ENCODE peak calls at places on chromosome 10, in six cellular contexts. A is colonic mucosa, M is thoracic aorta, X is hepatocyte, O is suprapubic skin, L is tibial nerve. S is an unnamed sample. For H3K4me1 and H3K27me3, the result is how much of the 10 kb centered on the place peaks cover.

GRCh38 chr10:77532068-77532467 is 105.5 kb downstream of the KCNMA1 start:
- DNase-seq in A (no peak), M (no peak), X (no peak), O (no peak), L (no peak), S (no peak)

GRCh38 chr10:75643944-75644820 is 212.8 kb downstream of the LRMDA start:
- DNase-seq in A (no peak), M (no peak), X (no peak), O (no peak), L (no peak), S (no peak)

GRCh38 chr10:125084191-125085186 is 75.9 kb downstream of the CTBP2 start:
- DNase-seq in A (no peak), M (peak), X (peak), O (peak), L (no peak), S (peak)

GRCh38 chr10:62817120-62817762 is 1.1 kb upstream of the EGR2 start:
- DNase-seq in A (peak), M (no peak), X (peak), O (peak), L (peak), S (peak)

GRCh38 chr10:99730026-99730425 is 1.9 kb downstream of the COX15 start:
- DNase-seq in A (no peak), M (no peak), X (peak), O (no peak), L (no peak), S (no peak)

GRCh38 chr10:96673318-96674099 is 46.8 kb downstream of the PIK3AP1 start:
- DNase-seq in A (peak), M (no peak), X (peak), O (no peak), L (peak), S (no peak)

GRCh38 chr10:130729876-130730275 is 581.6 kb downstream of the TCERG1L start:
- DNase-seq in A (no peak), M (no peak), X (no peak), O (no peak), L (no peak), S (no peak)

GRCh38 chr10:46550076-46550790 is 6.2 kb downstream of the GPRIN2 start:
- DNase-seq in A (no peak), M (peak), X (no peak), O (peak), L (no peak), S (peak)

GRCh38 chr10:123348721-123349120 is 194.5 kb downstream of the BUB3 start:
- DNase-seq in A (no peak), M (no peak), X (no peak), O (no peak), L (no peak), S (no peak)

GRCh38 chr10:95242581-95243317 is 48.1 kb downstream of the PDLIM1 start:
- DNase-seq in A (no peak), M (no peak), X (peak), O (no peak), L (no peak), S (no peak)

GRCh38 chr10:31961675-31962074 is 33.0 kb upstream of the ARHGAP12 start:
- DNase-seq in A (no peak), M (no peak), X (no peak), O (no peak), L (no peak), S (no peak)

GRCh38 chr10:122343135-122343800 is 31.2 kb upstream of the PLEKHA1 start:
- DNase-seq in A (no peak), M (no peak), X (no peak), O (no peak), L (no peak), S (no peak)

GRCh38 chr10:113438660-113439059 is 114.2 kb upstream of the HABP2 start:
- DNase-seq in A (no peak), M (no peak), X (no peak), O (no peak), L (no peak), S (no peak)
- H3K4me1 ChIP-seq in A (under half), M (under half), X (under half), O (under half), L (under half), S (under half)

GRCh38 chr10:29555746-29556481 is 78.9 kb downstream of the SVIL start:
- DNase-seq in A (no peak), M (no peak), X (no peak), O (no peak), L (no peak), S (no peak)

GRCh38 chr10:29553732-29554260 is 81.0 kb downstream of the SVIL start:
- DNase-seq in A (no peak), M (no peak), X (no peak), O (no peak), L (no peak), S (no peak)

GRCh38 chr10:29555091-29555745 is 79.6 kb downstream of the SVIL start:
- DNase-seq in A (no peak), M (no peak), X (no peak), O (no peak), L (no peak), S (no peak)

GRCh38 chr10:29557665-29558064 is 77.1 kb downstream of the SVIL start:
- DNase-seq in A (no peak), M (no peak), X (no peak), O (no peak), L (no peak), S (no peak)

GRCh38 chr10:29554660-29555059 is 80.1 kb downstream of the SVIL start:
- DNase-seq in A (no peak), M (no peak), X (no peak), O (no peak), L (no peak), S (no peak)
- TF ChIP-seq CTCF in A (no peak), M (no peak), X (no peak), O (no peak), L (no peak), S (no peak)

DNA sequence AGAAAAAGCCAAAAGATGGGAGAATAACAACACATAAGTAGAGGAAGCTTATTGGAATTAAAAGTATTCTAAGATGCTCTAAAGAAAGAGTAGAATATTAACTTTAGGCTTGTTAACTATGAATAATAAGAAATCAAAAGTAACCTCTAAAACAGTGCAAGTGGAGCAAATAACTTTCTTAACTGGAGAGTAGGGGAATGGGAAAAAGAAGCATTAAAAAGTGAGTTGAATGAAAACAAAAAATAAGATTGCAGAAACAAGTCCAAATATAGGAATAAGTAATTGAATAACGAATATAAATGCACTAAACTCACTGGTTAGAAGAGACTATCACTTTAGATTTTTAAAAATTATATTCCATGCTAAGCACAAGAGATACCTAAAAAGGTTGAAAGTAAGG is 63.9 kb downstream of the HECTD2 start:
- DNase-seq in A (no peak), M (no peak), X (no peak), O (no peak), L (no peak), S (no peak)
- H3K27me3 ChIP-seq in A (under half), M (under half), X (under half), O (under half), L (under half), S (under half)

DNA sequence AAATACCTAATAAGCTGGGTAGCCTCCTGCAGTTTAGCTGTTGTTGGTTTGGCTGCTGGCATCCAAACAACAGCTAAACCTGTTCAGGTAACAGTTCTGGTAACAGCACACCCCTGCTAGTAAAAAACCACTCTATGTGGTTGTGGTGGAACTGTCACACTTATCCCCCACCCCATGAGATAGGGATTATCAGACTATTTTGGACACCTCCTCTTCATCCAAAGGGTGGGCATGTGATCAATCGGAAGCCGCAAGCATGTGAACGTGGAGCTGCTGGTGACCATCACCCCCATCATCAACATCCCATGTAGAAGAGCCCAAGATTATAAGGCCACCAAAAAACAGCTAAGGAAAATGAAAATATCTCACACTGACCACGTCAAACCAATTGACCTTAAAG is 2.5 kb downstream of the MTPAP start:
- DNase-seq in A (no peak), M (no peak), X (no peak), O (no peak), L (no peak), S (peak)
- H3K4me1 ChIP-seq in A (under half), M (under half), X (under half), O (under half), L (under half), S (under half)

GRCh38 chr10:43075612-43076003 is 1.3 kb upstream of the RET start:
- DNase-seq in A (no peak), M (no peak), X (no peak), O (no peak), L (no peak), S (no peak)
- TF ChIP-seq CTCF in A (no peak), M (no peak), X (no peak), O (no peak), L (no peak), S (no peak)

GRCh38 chr10:86368987-86369386 is 2.4 kb upstream of the GRID1 start:
- DNase-seq in A (no peak), M (no peak), X (no peak), O (peak), L (no peak), S (no peak)
- H3K27me3 ChIP-seq in A (under half), M (under half), X (half or more), O (half or more), L (under half), S (under half)